ENCODE peak calls at places on chromosomes 13 and 19, in nine cellular contexts. A is WTC11; N is amygdala; X is stimulated activated CD4-positive, alpha-beta T cell treated with anti-CD3 and anti-CD28 coated beads, Interleukin-12 subunit alpha, Interleukin-12 subunit beta, amount 100 ng/mL, for 4 hours; G is CD8-positive, alpha-beta memory T cell; S is CD8-positive, alpha-beta T cell; U is nephron progenitor cell; L is GOT3; P is EL. M is an unnamed sample.

GRCh38 chr19:6263306-6264076 is 16.3 kb downstream of the MLLT1 start:
- DNase-seq in A (no peak), N (no peak), X (no peak), G (no peak), S (no peak), U (no peak), L (no peak), P (no peak), M (no peak)

GRCh38 chr19:55353803-55354697 is 469 bp downstream of the COX6B2 start:
- DNase-seq in A (peak; percentile 82), N (peak; percentile 17), X (peak; percentile 59), G (peak; percentile 73), S (peak; percentile 70), U (peak; percentile 89), L (no peak), P (peak; percentile 54), M (no peak)

GRCh38 chr13:44818428-44818827 is 170.8 kb downstream of the NUFIP1 start:
- DNase-seq in A (no peak), N (no peak), X (no peak), G (no peak), S (no peak), U (no peak), L (no peak), P (peak; percentile 37), M (no peak)

GRCh38 chr19:13172335-13173128 is 22.3 kb downstream of the IER2 start:
- DNase-seq in A (no peak), N (peak; percentile 28), X (peak; percentile 73), G (peak; percentile 91), S (peak; percentile 90), U (no peak), L (peak; percentile 26), P (peak; percentile 94), M (no peak)

GRCh38 chr19:42185281-42185680 is 32.2 kb downstream of the DEDD2 start:
- DNase-seq in A (no peak), N (no peak), X (no peak), G (no peak), S (peak; percentile 54), U (no peak), L (no peak), P (peak; percentile 42), M (no peak)

GRCh38 chr19:10748924-10749434 is 31.1 kb downstream of the DNM2 start:
- DNase-seq in A (no peak), N (peak; percentile 38), X (no peak), G (no peak), S (no peak), U (no peak), L (no peak), P (peak; percentile 23), M (no peak)

GRCh38 chr19:55620410-55620809 is 4.0 kb downstream of the ZNF784 start:
- DNase-seq in A (no peak), N (no peak), X (no peak), G (no peak), S (no peak), U (no peak), L (no peak), P (no peak), M (no peak)

GRCh38 chr19:38409631-38410133 is 6.8 kb downstream of the FAM98C start:
- DNase-seq in A (no peak), N (no peak), X (no peak), G (no peak), S (no peak), U (no peak), L (no peak), P (peak; percentile 34), M (no peak)

GRCh38 chr19:5090780-5091575 is 122.1 kb downstream of the KDM4B start:
- DNase-seq in A (no peak), N (peak; percentile 45), X (no peak), G (no peak), S (no peak), U (peak; percentile 35), L (no peak), P (no peak), M (peak; percentile 77)

GRCh38 chr13:51222510-51223283 is 499 bp downstream of the FAM124A start:
- DNase-seq in A (peak; percentile 28), N (peak; percentile 59), X (no peak), G (no peak), S (no peak), U (no peak), L (no peak), P (peak; percentile 3), M (no peak)

GRCh38 chr13:42047561-42048322 is 706 bp upstream of the DGKH start:
- DNase-seq in A (peak; percentile 57), N (peak; percentile 47), X (peak; percentile 27), G (peak; percentile 52), S (peak; percentile 54), U (peak; percentile 54), L (no peak), P (peak; percentile 78), M (peak; percentile 9)

GRCh38 chr13:28609936-28610335 is 49.0 kb upstream of the POMP start:
- DNase-seq in A (no peak), N (no peak), X (no peak), G (no peak), S (no peak), U (no peak), L (no peak), P (peak; percentile 93), M (no peak)

GRCh38 chr13:113813070-113813748 is 50.7 kb downstream of the GAS6 start:
- DNase-seq in A (no peak), N (no peak), X (no peak), G (no peak), S (no peak), U (no peak), L (no peak), P (no peak), M (no peak)

GRCh38 chr13:41017744-41018582 is 1.2 kb downstream of the ELF1 start:
- DNase-seq in A (no peak), N (no peak), X (no peak), G (no peak), S (no peak), U (no peak), L (no peak), P (no peak), M (no peak)

GRCh38 chr19:50331187-50332013 is 2.2 kb upstream of the KCNC3 start:
- DNase-seq in A (peak; percentile 64), N (no peak), X (no peak), G (no peak), S (no peak), U (peak; percentile 29), L (no peak), P (no peak), M (no peak)

GRCh38 chr19:6198896-6199239 is 63.4 kb downstream of the ACSBG2 start:
- DNase-seq in A (no peak), N (no peak), X (no peak), G (no peak), S (no peak), U (no peak), L (no peak), P (no peak), M (no peak)

GRCh38 chr19:1351324-1351947 is 32.3 kb upstream of the NDUFS7 start:
- DNase-seq in A (no peak), N (no peak), X (no peak), G (no peak), S (no peak), U (no peak), L (no peak), P (no peak), M (no peak)

GRCh38 chr19:18419699-18420460 is 682 bp downstream of the SSBP4 start:
- DNase-seq in A (no peak), N (no peak), X (no peak), G (peak; percentile 77), S (no peak), U (peak; percentile 46), L (no peak), P (no peak), M (no peak)

GRCh38 chr19:1942934-1943555 is 2.1 kb downstream of the CSNK1G2 start:
- DNase-seq in A (no peak), N (peak; percentile 32), X (no peak), G (no peak), S (no peak), U (peak; percentile 30), L (no peak), P (no peak), M (no peak)

GRCh38 chr19:41687419-41687818 is 651 bp downstream of the CEACAM7 start:
- DNase-seq in A (no peak), N (no peak), X (no peak), G (no peak), S (no peak), U (no peak), L (no peak), P (no peak), M (no peak)

GRCh38 chr19:17488593-17489391 is 18.5 kb downstream of the SLC27A1 start:
- DNase-seq in A (peak; percentile 99), N (no peak), X (peak; percentile 75), G (peak; percentile 76), S (peak; percentile 82), U (peak; percentile 94), L (no peak), P (no peak), M (no peak)

M was measured in occipital lobe.